ENCODE peak calls at places on chromosomes 11 and 22, in nine cellular contexts. C, E, P, M, X, B, K, G and T are unnamed samples.

GRCh38 chr22:30474683-30475424 is 3.0 kb upstream of the SEC14L3 start:
- DNase-seq in G (no peak), P (no peak), B (peak; percentile 94), C (no peak), K (no peak), E (peak; percentile 57), M (no peak), X (no peak), T (no peak)

GRCh38 chr11:1573077-1573846 is 1.2 kb upstream of the DUSP8 start:
- DNase-seq in K (no peak), B (peak; percentile 22), G (no peak), E (peak; percentile 66), P (no peak), X (no peak), C (no peak), M (no peak), T (no peak)

GRCh38 chr22:29907753-29908515 is 25.0 kb downstream of the MTMR3 start:
- DNase-seq in B (peak; percentile 60), X (peak; percentile 95), P (no peak), C (no peak), E (peak; percentile 89), G (no peak), M (peak; percentile 73), K (peak; percentile 96), T (peak; percentile 78)

GRCh38 chr22:23524226-23524625 is 55.9 kb downstream of the IGLL1 start:
- DNase-seq in C (no peak), G (no peak), X (no peak), M (no peak), K (no peak), P (no peak), B (no peak), E (no peak), T (no peak)

GRCh38 chr22:37690901-37691504 is 4.9 kb downstream of the NOL12 start:
- DNase-seq in P (no peak), G (no peak), K (no peak), B (no peak), X (no peak), C (no peak), E (no peak), M (no peak), T (no peak)

GRCh38 chr11:65059959-65060824 is 1.8 kb upstream of the NAALADL1 start:
- DNase-seq in C (no peak), M (no peak), G (no peak), E (no peak), P (no peak), K (no peak), B (no peak), X (no peak), T (no peak)

GRCh38 chr11:61922539-61922938 is 5.2 kb upstream of the RAB3IL1 start:
- DNase-seq in K (no peak), X (peak; percentile 91), G (no peak), P (no peak), E (peak; percentile 68), C (no peak), B (no peak), M (peak; percentile 94), T (no peak)

GRCh38 chr11:124900464-124900863 is 2.8 kb upstream of the ROBO4 start:
- DNase-seq in C (no peak), G (no peak), K (peak; percentile 89), P (no peak), E (no peak), X (peak; percentile 85), B (no peak), M (peak; percentile 75), T (no peak)

GRCh38 chr11:110919241-110919893 is 207.1 kb upstream of the ARHGAP20 start:
- DNase-seq in X (no peak), G (no peak), K (no peak), P (no peak), E (no peak), C (no peak), M (no peak), B (no peak), T (no peak)

GRCh38 chr11:130209944-130210854 is 50.6 kb downstream of the ST14 start:
- DNase-seq in C (no peak), P (no peak), G (no peak), E (no peak), X (no peak), B (no peak), M (no peak), K (no peak), T (peak; percentile 5)

GRCh38 chr11:129012880-129013279 is 70.2 kb upstream of the TP53AIP1 start:
- DNase-seq in K (no peak), B (no peak), P (no peak), M (no peak), X (no peak), E (no peak), C (no peak), G (no peak), T (no peak)

GRCh38 chr11:125182522-125182921 is 18.0 kb downstream of the PKNOX2 start:
- DNase-seq in X (no peak), K (no peak), E (no peak), P (no peak), G (no peak), B (no peak), M (no peak), C (no peak), T (no peak)

GRCh38 chr11:116328851-116329250 is 443.9 kb downstream of the BUD13 start:
- DNase-seq in M (no peak), C (no peak), K (no peak), X (no peak), P (no peak), B (no peak), E (no peak), G (no peak), T (no peak)

GRCh38 chr11:11760838-11761237 is 80.9 kb upstream of the USP47 start:
- DNase-seq in C (no peak), G (no peak), E (no peak), B (no peak), K (no peak), X (no peak), M (no peak), P (no peak), T (no peak)

GRCh38 chr11:46149342-46149741 is 28.1 kb upstream of the PHF21A start:
- DNase-seq in M (no peak), X (no peak), C (no peak), G (no peak), E (no peak), K (no peak), P (no peak), B (peak; percentile 46), T (no peak)

GRCh38 chr11:64284048-64284961 is at the start of gene BAD:
- DNase-seq in K (peak; percentile 94), G (peak; percentile 87), X (no peak), B (peak; percentile 82), C (peak; percentile 89), M (peak; percentile 96), P (peak; percentile 88), E (peak; percentile 96), T (peak; percentile 84)

GRCh38 chr11:4074266-4074665 is 20.3 kb upstream of the RRM1 start:
- DNase-seq in P (no peak), B (no peak), K (no peak), C (no peak), M (no peak), G (no peak), E (no peak), X (no peak), T (no peak)

GRCh38 chr11:87722756-87723599 is 452.3 kb downstream of the RAB38 start:
- DNase-seq in P (no peak), E (peak; percentile 4), K (peak; percentile 51), X (no peak), B (no peak), C (no peak), G (no peak), M (no peak), T (no peak)

GRCh38 chr22:19824197-19825015 is 30.3 kb downstream of the GNB1L start:
- DNase-seq in X (no peak), P (no peak), B (no peak), C (no peak), K (no peak), E (no peak), G (no peak), M (peak; percentile 5), T (no peak)

GRCh38 chr11:57248780-57249383 is 11.8 kb upstream of the APLNR start:
- DNase-seq in B (peak; percentile 35), G (no peak), K (peak; percentile 90), P (no peak), X (peak; percentile 11), C (peak; percentile 5), M (peak; percentile 56), E (peak; percentile 52), T (peak; percentile 34)

GRCh38 chr11:129895126-129896041 is at the start of gene NFRKB:
- DNase-seq in K (peak; percentile 83), E (peak; percentile 85), P (peak; percentile 88), C (peak; percentile 65), X (peak; percentile 4), M (peak; percentile 87), G (peak; percentile 79), B (peak; percentile 47), T (peak; percentile 59)

GRCh38 chr11:598005-598680 is 17.6 kb downstream of the IRF7 start:
- DNase-seq in B (no peak), E (no peak), M (no peak), G (no peak), P (no peak), X (no peak), C (no peak), K (no peak), T (no peak)

GRCh38 chr11:111298466-111299110 is at the start of gene POU2AF3:
- DNase-seq in P (no peak), C (no peak), E (no peak), X (no peak), G (no peak), B (no peak), K (peak; percentile 3), M (peak; percentile 60), T (no peak)

GRCh38 chr11:125382211-125382807 is 113.8 kb downstream of the FEZ1 start:
- DNase-seq in K (no peak), B (no peak), M (no peak), G (no peak), C (no peak), P (no peak), X (no peak), E (no peak), T (no peak)

GRCh38 chr22:33063611-33064010 is 5.4 kb upstream of the SYN3 start:
- DNase-seq in E (no peak), X (no peak), G (no peak), P (no peak), C (no peak), M (no peak), B (no peak), K (no peak), T (no peak)

GRCh38 chr11:132402056-132402684 is 1031.8 kb downstream of the NTM start:
- DNase-seq in B (peak; percentile 92), G (no peak), P (no peak), K (no peak), X (no peak), E (peak; percentile 14), C (peak; percentile 5), M (no peak), T (no peak)

GRCh38 chr22:26756675-26757293 is 99.4 kb downstream of the MIAT start:
- DNase-seq in K (peak; percentile 65), P (no peak), M (peak; percentile 75), B (no peak), E (peak; percentile 9), X (no peak), G (no peak), C (no peak), T (peak; percentile 48)

GRCh38 chr11:73154178-73154577 is 12.1 kb upstream of the FCHSD2 start:
- DNase-seq in E (peak; percentile 46), B (no peak), G (no peak), K (no peak), C (peak; percentile 17), X (no peak), P (no peak), M (peak; percentile 9), T (no peak)

GRCh38 chr11:129544691-129545090 is 169.0 kb downstream of the BARX2 start:
- DNase-seq in M (no peak), B (no peak), E (no peak), X (no peak), G (no peak), P (no peak), K (no peak), C (no peak), T (no peak)

GRCh38 chr11:47296045-47296444 is 26.1 kb downstream of the MADD start:
- DNase-seq in P (no peak), B (no peak), X (no peak), M (no peak), C (no peak), K (no peak), E (no peak), G (no peak), T (no peak)

GRCh38 chr11:107370390-107370789 is 87.2 kb downstream of the CWF19L2 start:
- DNase-seq in B (no peak), M (no peak), G (no peak), P (no peak), E (no peak), X (no peak), C (no peak), K (peak; percentile 47), T (no peak)